ENCODE peak calls at places on chromosomes 11 and 22, in four cellular contexts. Z is H54, S is NCI-H524, J is NCI-H1436. D is an unnamed sample.

GRCh38 chr11:12216542-12217422 is 106.4 kb downstream of the MICAL2 start:
- DNase-seq in Z (no peak), S (no peak), J (no peak), D (no peak)

GRCh38 chr11:13277719-13278619 is at the start of gene BMAL1:
- DNase-seq in Z (peak), S (peak), J (no peak), D (peak)

GRCh38 chr11:125890447-125891100 is 3.1 kb downstream of the HYLS1 start:
- DNase-seq in Z (no peak), S (no peak), J (no peak), D (no peak)

GRCh38 chr22:45045219-45045618 is 35.4 kb upstream of the PHF21B start:
- DNase-seq in Z (no peak), S (no peak), J (no peak), D (no peak)

GRCh38 chr22:39746600-39747262 is 146.8 kb downstream of the ENTHD1 start:
- DNase-seq in Z (no peak), S (no peak), J (no peak), D (no peak)

GRCh38 chr22:43262990-43263644 is 76.2 kb upstream of the TTLL12 start:
- DNase-seq in Z (no peak), S (no peak), J (no peak), D (no peak)

GRCh38 chr11:19253149-19253540 is 12.4 kb upstream of the E2F8 start:
- DNase-seq in Z (no peak), S (no peak), J (no peak), D (no peak)

GRCh38 chr11:119108151-119108856 is 1.2 kb downstream of the C2CD2L start:
- DNase-seq in Z (peak), S (peak), J (no peak), D (peak)